ENCODE peak calls at places on chromosome 1, in seven cellular contexts. One of them, this sample, is unnamed.

GRCh38 chr1:17874665-17875064 is 119.5 kb downstream of the ACTL8 start:
- DNase-seq in body of pancreas: no peak
- DNase-seq in astrocyte of the spinal cord: peak; percentile 48
- DNase-seq in A549: no peak
- DNase-seq in lung: no peak
- DNase-seq in HL-60: no peak
- DNase-seq in uterus: no peak
- DNase-seq in this sample: no peak

GRCh38 chr1:39925727-39926342 is 24.1 kb upstream of the MYCL start:
- DNase-seq in body of pancreas: no peak
- DNase-seq in astrocyte of the spinal cord: no peak
- DNase-seq in A549: no peak
- DNase-seq in lung: no peak
- DNase-seq in HL-60: peak; percentile 58
- DNase-seq in uterus: no peak
- DNase-seq in this sample: no peak

GRCh38 chr1:200971955-200972711 is 51.4 kb downstream of the KIF21B start:
- DNase-seq in body of pancreas: peak; percentile 73
- DNase-seq in astrocyte of the spinal cord: peak; percentile 40
- DNase-seq in A549: peak; percentile 76
- DNase-seq in lung: peak; percentile 66
- DNase-seq in HL-60: peak; percentile 58
- DNase-seq in uterus: peak; percentile 68
- DNase-seq in this sample: peak; percentile 79

GRCh38 chr1:184289825-184290550 is 96.8 kb upstream of the C1orf21 start:
- DNase-seq in body of pancreas: peak; percentile 47
- DNase-seq in astrocyte of the spinal cord: no peak
- DNase-seq in A549: no peak
- DNase-seq in lung: no peak
- DNase-seq in HL-60: no peak
- DNase-seq in uterus: no peak
- DNase-seq in this sample: no peak

GRCh38 chr1:170678196-170678595 is 14.3 kb downstream of the PRRX1 start:
- DNase-seq in body of pancreas: no peak
- DNase-seq in astrocyte of the spinal cord: no peak
- DNase-seq in A549: no peak
- DNase-seq in lung: no peak
- DNase-seq in HL-60: no peak
- DNase-seq in uterus: no peak
- DNase-seq in this sample: no peak

GRCh38 chr1:108791790-108792189 is 45.3 kb downstream of the STXBP3 start:
- DNase-seq in body of pancreas: no peak
- DNase-seq in astrocyte of the spinal cord: no peak
- DNase-seq in A549: no peak
- DNase-seq in lung: no peak
- DNase-seq in HL-60: no peak
- DNase-seq in uterus: no peak
- DNase-seq in this sample: no peak

GRCh38 chr1:222798111-222798510 is 16.7 kb upstream of the DISP1 start:
- DNase-seq in body of pancreas: peak; percentile 43
- DNase-seq in astrocyte of the spinal cord: peak; percentile 67
- DNase-seq in A549: no peak
- DNase-seq in lung: no peak
- DNase-seq in HL-60: no peak
- DNase-seq in uterus: no peak
- DNase-seq in this sample: no peak

GRCh38 chr1:1876335-1876935 is 14.5 kb downstream of the GNB1 start:
- DNase-seq in body of pancreas: no peak
- DNase-seq in astrocyte of the spinal cord: no peak
- DNase-seq in A549: no peak
- DNase-seq in lung: no peak
- DNase-seq in HL-60: no peak
- DNase-seq in uterus: no peak
- DNase-seq in this sample: no peak

GRCh38 chr1:10494754-10495474 is 20.2 kb downstream of the PEX14 start:
- DNase-seq in body of pancreas: peak; percentile 64
- DNase-seq in astrocyte of the spinal cord: peak; percentile 52
- DNase-seq in A549: peak; percentile 76
- DNase-seq in lung: peak; percentile 81
- DNase-seq in HL-60: peak; percentile 75
- DNase-seq in uterus: peak; percentile 73
- DNase-seq in this sample: peak; percentile 82

GRCh38 chr1:204319462-204319861 is 40.3 kb downstream of the PLEKHA6 start:
- DNase-seq in body of pancreas: no peak
- DNase-seq in astrocyte of the spinal cord: peak; percentile 53
- DNase-seq in A549: peak; percentile 80
- DNase-seq in lung: no peak
- DNase-seq in HL-60: no peak
- DNase-seq in uterus: no peak
- DNase-seq in this sample: no peak

GRCh38 chr1:9181990-9182783 is 52.4 kb upstream of the H6PD start:
- DNase-seq in body of pancreas: peak; percentile 65
- DNase-seq in astrocyte of the spinal cord: peak; percentile 42
- DNase-seq in A549: no peak
- DNase-seq in lung: peak; percentile 36
- DNase-seq in HL-60: no peak
- DNase-seq in uterus: peak; percentile 61
- DNase-seq in this sample: peak; percentile 71
- TF ChIP-seq CTCF in body of pancreas: peak; percentile 32
- TF ChIP-seq CTCF in astrocyte of the spinal cord: no peak
- TF ChIP-seq CTCF in A549: peak; percentile 10
- TF ChIP-seq CTCF in lung: no peak
- TF ChIP-seq CTCF in HL-60: no peak
- TF ChIP-seq CTCF in uterus: peak; percentile 29
- TF ChIP-seq CTCF in this sample: peak; percentile 34

GRCh38 chr1:100580446-100580845 is 42.5 kb downstream of the GPR88 start:
- DNase-seq in body of pancreas: no peak
- DNase-seq in astrocyte of the spinal cord: no peak
- DNase-seq in A549: no peak
- DNase-seq in lung: no peak
- DNase-seq in HL-60: no peak
- DNase-seq in uterus: no peak
- DNase-seq in this sample: no peak

GRCh38 chr1:100583827-100584226 is 45.9 kb downstream of the GPR88 start:
- DNase-seq in body of pancreas: no peak
- DNase-seq in astrocyte of the spinal cord: no peak
- DNase-seq in A549: no peak
- DNase-seq in lung: no peak
- DNase-seq in HL-60: no peak
- DNase-seq in uterus: no peak
- DNase-seq in this sample: no peak

GRCh38 chr1:100582943-100583342 is 45.0 kb downstream of the GPR88 start:
- DNase-seq in body of pancreas: no peak
- DNase-seq in astrocyte of the spinal cord: no peak
- DNase-seq in A549: no peak
- DNase-seq in lung: no peak
- DNase-seq in HL-60: no peak
- DNase-seq in uterus: no peak
- DNase-seq in this sample: peak; percentile 25

GRCh38 chr1:100578201-100578600 is 40.3 kb downstream of the GPR88 start:
- DNase-seq in body of pancreas: no peak
- DNase-seq in astrocyte of the spinal cord: no peak
- DNase-seq in A549: no peak
- DNase-seq in lung: no peak
- DNase-seq in HL-60: no peak
- DNase-seq in uterus: no peak
- DNase-seq in this sample: no peak

GRCh38 chr1:100581096-100581705 is 43.3 kb downstream of the GPR88 start:
- DNase-seq in body of pancreas: no peak
- DNase-seq in astrocyte of the spinal cord: no peak
- DNase-seq in A549: no peak
- DNase-seq in lung: no peak
- DNase-seq in HL-60: peak; percentile 23
- DNase-seq in uterus: no peak
- DNase-seq in this sample: no peak
- H3K4me3 ChIP-seq in body of pancreas: no peak overlapping the region
- H3K4me3 ChIP-seq in astrocyte of the spinal cord: no peak overlapping the region
- H3K4me3 ChIP-seq in A549: no peak overlapping the region
- H3K4me3 ChIP-seq in lung: no peak overlapping the region
- H3K4me3 ChIP-seq in HL-60: no peak overlapping the region
- H3K4me3 ChIP-seq in uterus: no peak overlapping the region
- H3K4me3 ChIP-seq in this sample: no peak overlapping the region

DNA sequence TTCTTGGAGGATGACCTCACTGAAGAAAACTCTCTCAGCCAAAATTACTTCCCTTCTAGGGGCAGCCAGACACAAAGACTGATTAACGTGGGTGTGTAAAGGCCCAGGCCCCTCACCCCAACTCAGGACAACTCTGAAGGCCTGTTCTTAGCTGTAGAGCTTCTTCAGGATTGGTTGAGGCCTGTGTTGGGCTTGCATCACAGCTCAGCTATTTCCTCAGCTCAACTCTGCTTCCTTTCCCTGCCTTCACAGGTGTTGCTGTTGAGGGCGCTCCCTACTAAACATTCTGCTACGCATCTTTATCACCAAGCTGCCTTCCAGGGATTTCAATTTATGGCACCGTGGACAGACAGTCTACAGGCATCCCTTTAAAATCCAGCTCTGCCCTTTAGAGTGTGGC is 36.8 kb downstream of the MAB21L3 start:
- DNase-seq in body of pancreas: no peak
- DNase-seq in astrocyte of the spinal cord: no peak
- DNase-seq in A549: no peak
- DNase-seq in lung: peak; percentile 7
- DNase-seq in HL-60: no peak
- DNase-seq in uterus: no peak
- DNase-seq in this sample: no peak
- TF ChIP-seq CTCF in body of pancreas: no peak
- TF ChIP-seq CTCF in astrocyte of the spinal cord: no peak
- TF ChIP-seq CTCF in A549: no peak
- TF ChIP-seq CTCF in lung: no peak
- TF ChIP-seq CTCF in HL-60: no peak
- TF ChIP-seq CTCF in uterus: no peak
- TF ChIP-seq CTCF in this sample: no peak

GRCh38 chr1:8333246-8333987 is 15.5 kb downstream of the SLC45A1 start:
- DNase-seq in body of pancreas: no peak
- DNase-seq in astrocyte of the spinal cord: no peak
- DNase-seq in A549: no peak
- DNase-seq in lung: no peak
- DNase-seq in HL-60: no peak
- DNase-seq in uterus: no peak
- DNase-seq in this sample: no peak
- H3K4me3 ChIP-seq in body of pancreas: no peak overlapping the region
- H3K4me3 ChIP-seq in astrocyte of the spinal cord: no peak overlapping the region
- H3K4me3 ChIP-seq in A549: no peak overlapping the region
- H3K4me3 ChIP-seq in lung: no peak overlapping the region
- H3K4me3 ChIP-seq in HL-60: no peak overlapping the region
- H3K4me3 ChIP-seq in uterus: no peak overlapping the region
- H3K4me3 ChIP-seq in this sample: no peak overlapping the region

GRCh38 chr1:100146958-100147357 is 14.0 kb downstream of the TRMT13 start:
- DNase-seq in body of pancreas: no peak
- DNase-seq in astrocyte of the spinal cord: no peak
- DNase-seq in A549: no peak
- DNase-seq in lung: no peak
- DNase-seq in HL-60: no peak
- DNase-seq in uterus: no peak
- DNase-seq in this sample: no peak

GRCh38 chr1:100145116-100145515 is 12.2 kb downstream of the TRMT13 start:
- DNase-seq in body of pancreas: no peak
- DNase-seq in astrocyte of the spinal cord: no peak
- DNase-seq in A549: no peak
- DNase-seq in lung: no peak
- DNase-seq in HL-60: no peak
- DNase-seq in uterus: no peak
- DNase-seq in this sample: no peak

GRCh38 chr1:100151679-100152078 is 18.7 kb downstream of the TRMT13 start:
- DNase-seq in body of pancreas: no peak
- DNase-seq in astrocyte of the spinal cord: no peak
- DNase-seq in A549: no peak
- DNase-seq in lung: no peak
- DNase-seq in HL-60: no peak
- DNase-seq in uterus: no peak
- DNase-seq in this sample: no peak

GRCh38 chr1:100152271-100152670 is 19.3 kb downstream of the TRMT13 start:
- DNase-seq in body of pancreas: no peak
- DNase-seq in astrocyte of the spinal cord: no peak
- DNase-seq in A549: no peak
- DNase-seq in lung: no peak
- DNase-seq in HL-60: no peak
- DNase-seq in uterus: no peak
- DNase-seq in this sample: no peak

GRCh38 chr1:100147875-100148274 is 14.9 kb downstream of the TRMT13 start:
- DNase-seq in body of pancreas: no peak
- DNase-seq in astrocyte of the spinal cord: no peak
- DNase-seq in A549: no peak
- DNase-seq in lung: no peak
- DNase-seq in HL-60: no peak
- DNase-seq in uterus: no peak
- DNase-seq in this sample: no peak
- TF ChIP-seq CTCF in body of pancreas: no peak
- TF ChIP-seq CTCF in astrocyte of the spinal cord: no peak
- TF ChIP-seq CTCF in A549: no peak
- TF ChIP-seq CTCF in lung: no peak
- TF ChIP-seq CTCF in HL-60: no peak
- TF ChIP-seq CTCF in uterus: no peak
- TF ChIP-seq CTCF in this sample: no peak

GRCh38 chr1:209218113-209218512 is 365.4 kb upstream of the CAMK1G start:
- DNase-seq in body of pancreas: no peak
- DNase-seq in astrocyte of the spinal cord: no peak
- DNase-seq in A549: no peak
- DNase-seq in lung: no peak
- DNase-seq in HL-60: no peak
- DNase-seq in uterus: no peak
- DNase-seq in this sample: no peak

GRCh38 chr1:209222826-209223225 is 360.7 kb upstream of the CAMK1G start:
- DNase-seq in body of pancreas: no peak
- DNase-seq in astrocyte of the spinal cord: no peak
- DNase-seq in A549: no peak
- DNase-seq in lung: no peak
- DNase-seq in HL-60: no peak
- DNase-seq in uterus: no peak
- DNase-seq in this sample: no peak

GRCh38 chr1:209218986-209219385 is 364.5 kb upstream of the CAMK1G start:
- DNase-seq in body of pancreas: no peak
- DNase-seq in astrocyte of the spinal cord: no peak
- DNase-seq in A549: no peak
- DNase-seq in lung: no peak
- DNase-seq in HL-60: no peak
- DNase-seq in uterus: no peak
- DNase-seq in this sample: no peak

GRCh38 chr1:209215826-209216225 is 367.7 kb upstream of the CAMK1G start:
- DNase-seq in body of pancreas: no peak
- DNase-seq in astrocyte of the spinal cord: no peak
- DNase-seq in A549: no peak
- DNase-seq in lung: no peak
- DNase-seq in HL-60: no peak
- DNase-seq in uterus: no peak
- DNase-seq in this sample: no peak

DNA sequence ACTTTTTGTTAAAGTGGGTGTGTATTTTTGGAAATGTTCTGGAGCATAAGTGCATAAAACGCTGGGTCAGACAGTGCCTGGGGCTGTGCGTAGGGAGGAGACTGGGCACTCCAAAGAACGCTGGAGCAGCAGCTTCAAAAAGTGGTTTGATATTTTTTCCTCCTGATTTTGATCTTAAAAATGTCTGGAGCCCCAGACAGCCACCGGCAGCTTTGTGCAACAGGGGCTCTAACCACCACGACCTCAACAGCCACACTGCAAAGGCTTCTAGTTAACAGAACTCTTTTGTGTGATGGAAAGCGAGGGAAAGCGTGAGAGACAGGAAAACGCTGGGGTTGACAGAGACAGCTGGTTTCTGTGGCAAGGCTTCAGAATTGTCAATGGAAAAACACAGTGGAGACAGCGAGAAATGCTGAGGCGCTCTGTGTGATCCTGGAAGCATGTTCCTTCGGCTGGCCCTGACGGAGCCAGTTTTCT is 363.4 kb upstream of the CAMK1G start:
- DNase-seq in body of pancreas: no peak
- DNase-seq in astrocyte of the spinal cord: no peak
- DNase-seq in A549: no peak
- DNase-seq in lung: peak; percentile 34
- DNase-seq in HL-60: no peak
- DNase-seq in uterus: no peak
- DNase-seq in this sample: no peak
- H3K4me3 ChIP-seq in body of pancreas: no peak overlapping the region
- H3K4me3 ChIP-seq in astrocyte of the spinal cord: no peak overlapping the region
- H3K4me3 ChIP-seq in A549: no peak overlapping the region
- H3K4me3 ChIP-seq in lung: no peak overlapping the region
- H3K4me3 ChIP-seq in HL-60: no peak overlapping the region
- H3K4me3 ChIP-seq in uterus: no peak overlapping the region
- H3K4me3 ChIP-seq in this sample: no peak overlapping the region